ENCODE peak calls at places on chromosomes 16 and 17, in six cellular contexts. One of them, this sample, is unnamed.

GRCh38 chr17:1060991-1061390 is 64.1 kb downstream of the TIMM22 start:
- DNase-seq in non-pigmented ciliary epithelial cell: peak
- DNase-seq in fibroblast of mammary gland: peak
- DNase-seq in spleen: no peak
- DNase-seq in substantia nigra: peak
- DNase-seq in stimulated activated CD4-positive, alpha-beta T cell treated with anti-CD3 and anti-CD28 coated beads, Interleukin-4, amount 100 ng/mL, for 4 hours: no peak
- DNase-seq in this sample: no peak

GRCh38 chr16:8548166-8548565 is 42.1 kb downstream of the TMEM114 start:
- DNase-seq in spleen: no peak
- DNase-seq in substantia nigra: no peak
- DNase-seq in non-pigmented ciliary epithelial cell: no peak
- DNase-seq in fibroblast of mammary gland: no peak
- DNase-seq in stimulated activated CD4-positive, alpha-beta T cell treated with anti-CD3 and anti-CD28 coated beads, Interleukin-4, amount 100 ng/mL, for 4 hours: no peak
- DNase-seq in this sample: no peak

GRCh38 chr17:43720311-43721060 is 38.1 kb downstream of the SOST start:
- DNase-seq in non-pigmented ciliary epithelial cell: no peak
- DNase-seq in spleen: peak
- DNase-seq in stimulated activated CD4-positive, alpha-beta T cell treated with anti-CD3 and anti-CD28 coated beads, Interleukin-4, amount 100 ng/mL, for 4 hours: peak
- DNase-seq in fibroblast of mammary gland: peak
- DNase-seq in substantia nigra: peak
- DNase-seq in this sample: peak

GRCh38 chr17:7883781-7884386 is 4.7 kb upstream of the CHD3 start:
- DNase-seq in spleen: no peak
- DNase-seq in non-pigmented ciliary epithelial cell: no peak
- DNase-seq in substantia nigra: no peak
- DNase-seq in fibroblast of mammary gland: peak
- DNase-seq in stimulated activated CD4-positive, alpha-beta T cell treated with anti-CD3 and anti-CD28 coated beads, Interleukin-4, amount 100 ng/mL, for 4 hours: peak
- DNase-seq in this sample: no peak

GRCh38 chr17:57916925-57917858 is 38.0 kb downstream of the CUEDC1 start:
- DNase-seq in stimulated activated CD4-positive, alpha-beta T cell treated with anti-CD3 and anti-CD28 coated beads, Interleukin-4, amount 100 ng/mL, for 4 hours: peak
- DNase-seq in substantia nigra: peak
- DNase-seq in non-pigmented ciliary epithelial cell: no peak
- DNase-seq in fibroblast of mammary gland: no peak
- DNase-seq in spleen: no peak
- DNase-seq in this sample: peak

GRCh38 chr16:63037761-63038562 is 1001.7 kb upstream of the CDH8 start:
- DNase-seq in fibroblast of mammary gland: no peak
- DNase-seq in spleen: no peak
- DNase-seq in stimulated activated CD4-positive, alpha-beta T cell treated with anti-CD3 and anti-CD28 coated beads, Interleukin-4, amount 100 ng/mL, for 4 hours: no peak
- DNase-seq in non-pigmented ciliary epithelial cell: no peak
- DNase-seq in substantia nigra: no peak
- DNase-seq in this sample: no peak

GRCh38 chr17:74545456-74546230 is at the start of gene CD300C:
- DNase-seq in non-pigmented ciliary epithelial cell: no peak
- DNase-seq in spleen: peak
- DNase-seq in fibroblast of mammary gland: no peak
- DNase-seq in stimulated activated CD4-positive, alpha-beta T cell treated with anti-CD3 and anti-CD28 coated beads, Interleukin-4, amount 100 ng/mL, for 4 hours: no peak
- DNase-seq in substantia nigra: no peak
- DNase-seq in this sample: no peak

GRCh38 chr17:19304209-19304608 is 58.3 kb downstream of the B9D1 start:
- DNase-seq in fibroblast of mammary gland: peak
- DNase-seq in spleen: peak
- DNase-seq in non-pigmented ciliary epithelial cell: no peak
- DNase-seq in stimulated activated CD4-positive, alpha-beta T cell treated with anti-CD3 and anti-CD28 coated beads, Interleukin-4, amount 100 ng/mL, for 4 hours: no peak
- DNase-seq in substantia nigra: no peak
- DNase-seq in this sample: no peak